ENCODE peak calls at places on chromosomes 1 and 21, in five cellular contexts. One of them, this sample, is unnamed.
A peak's percentile ranks its signal among the peaks of the same experiment; 100 is the strongest.

GRCh38 chr1:226577401-226578180 is 29.0 kb downstream of the STUM start:
- DNase-seq in suprapubic skin: no peak
- DNase-seq in lower lobe of right lung: no peak
- DNase-seq in CD8-positive, alpha-beta T cell: no peak
- DNase-seq in fibroblast of lung: no peak
- DNase-seq in this sample: no peak

GRCh38 chr1:240109130-240109529 is 17.4 kb downstream of the FMN2 start:
- DNase-seq in CD8-positive, alpha-beta T cell: no peak
- DNase-seq in fibroblast of lung: no peak
- DNase-seq in lower lobe of right lung: no peak
- DNase-seq in suprapubic skin: no peak
- DNase-seq in this sample: no peak

GRCh38 chr1:43781574-43781973 is 74.2 kb downstream of the ST3GAL3 start:
- DNase-seq in lower lobe of right lung: no peak
- DNase-seq in suprapubic skin: no peak
- DNase-seq in CD8-positive, alpha-beta T cell: no peak
- DNase-seq in fibroblast of lung: no peak
- DNase-seq in this sample: no peak

GRCh38 chr1:228472655-228473054 is 14.5 kb upstream of the RNF187 start:
- DNase-seq in fibroblast of lung: peak; percentile 28
- DNase-seq in lower lobe of right lung: no peak
- DNase-seq in CD8-positive, alpha-beta T cell: no peak
- DNase-seq in suprapubic skin: peak; percentile 20
- DNase-seq in this sample: no peak

GRCh38 chr1:161117681-161118581 is at the start of the genes NIT1 and PFDN2:
- DNase-seq in lower lobe of right lung: peak; percentile 92
- DNase-seq in CD8-positive, alpha-beta T cell: peak; percentile 81
- DNase-seq in fibroblast of lung: peak; percentile 84
- DNase-seq in suprapubic skin: peak; percentile 94
- DNase-seq in this sample: peak; percentile 79

GRCh38 chr1:198498881-198499280 is 41.6 kb downstream of the ATP6V1G3 start:
- DNase-seq in suprapubic skin: no peak
- DNase-seq in fibroblast of lung: no peak
- DNase-seq in lower lobe of right lung: no peak
- DNase-seq in CD8-positive, alpha-beta T cell: no peak
- DNase-seq in this sample: no peak

GRCh38 chr1:7149080-7149838 is 364.0 kb downstream of the CAMTA1 start:
- DNase-seq in lower lobe of right lung: peak; percentile 79
- DNase-seq in fibroblast of lung: peak; percentile 27
- DNase-seq in suprapubic skin: no peak
- DNase-seq in CD8-positive, alpha-beta T cell: no peak
- DNase-seq in this sample: no peak

GRCh38 chr1:94863919-94864318 is 43.8 kb downstream of the SLC44A3 start:
- DNase-seq in fibroblast of lung: peak; percentile 88
- DNase-seq in CD8-positive, alpha-beta T cell: no peak
- DNase-seq in suprapubic skin: no peak
- DNase-seq in lower lobe of right lung: no peak
- DNase-seq in this sample: no peak

GRCh38 chr1:44786841-44787426 is 1.0 kb downstream of the BEST4 start:
- DNase-seq in CD8-positive, alpha-beta T cell: no peak
- DNase-seq in lower lobe of right lung: no peak
- DNase-seq in fibroblast of lung: no peak
- DNase-seq in suprapubic skin: no peak
- DNase-seq in this sample: no peak

GRCh38 chr1:239545466-239545865 is 159.1 kb downstream of the CHRM3 start:
- DNase-seq in CD8-positive, alpha-beta T cell: no peak
- DNase-seq in lower lobe of right lung: no peak
- DNase-seq in fibroblast of lung: no peak
- DNase-seq in suprapubic skin: no peak
- DNase-seq in this sample: no peak

GRCh38 chr1:47443530-47444316 is 5.9 kb downstream of the FOXD2 start:
- DNase-seq in suprapubic skin: no peak
- DNase-seq in lower lobe of right lung: no peak
- DNase-seq in fibroblast of lung: no peak
- DNase-seq in CD8-positive, alpha-beta T cell: no peak
- DNase-seq in this sample: no peak

GRCh38 chr1:193115629-193116227 is 6.1 kb upstream of the CDC73 start:
- DNase-seq in CD8-positive, alpha-beta T cell: no peak
- DNase-seq in suprapubic skin: no peak
- DNase-seq in lower lobe of right lung: no peak
- DNase-seq in fibroblast of lung: peak; percentile 98
- DNase-seq in this sample: peak; percentile 77

GRCh38 chr21:43598416-43599120 is 60.7 kb downstream of the HSF2BP start:
- DNase-seq in fibroblast of lung: peak; percentile 73
- DNase-seq in CD8-positive, alpha-beta T cell: no peak
- DNase-seq in lower lobe of right lung: no peak
- DNase-seq in suprapubic skin: no peak
- DNase-seq in this sample: no peak

GRCh38 chr1:23574265-23574754 is 15.0 kb upstream of the ID3 start:
- DNase-seq in fibroblast of lung: no peak
- DNase-seq in CD8-positive, alpha-beta T cell: no peak
- DNase-seq in suprapubic skin: no peak
- DNase-seq in lower lobe of right lung: no peak
- DNase-seq in this sample: no peak

GRCh38 chr1:35524106-35524505 is 33.1 kb downstream of the KIAA0319L start:
- DNase-seq in fibroblast of lung: no peak
- DNase-seq in suprapubic skin: no peak
- DNase-seq in lower lobe of right lung: no peak
- DNase-seq in CD8-positive, alpha-beta T cell: no peak
- DNase-seq in this sample: no peak

GRCh38 chr1:221164029-221164428 is 284.8 kb downstream of the HLX start:
- DNase-seq in lower lobe of right lung: no peak
- DNase-seq in CD8-positive, alpha-beta T cell: no peak
- DNase-seq in suprapubic skin: no peak
- DNase-seq in fibroblast of lung: peak; percentile 34
- DNase-seq in this sample: no peak

GRCh38 chr1:187275985-187276580 is 447.3 kb downstream of the PLA2G4A start:
- DNase-seq in fibroblast of lung: peak; percentile 4
- DNase-seq in CD8-positive, alpha-beta T cell: no peak
- DNase-seq in lower lobe of right lung: no peak
- DNase-seq in suprapubic skin: no peak
- DNase-seq in this sample: no peak

GRCh38 chr1:180765156-180765555 is 133.3 kb downstream of the XPR1 start:
- DNase-seq in fibroblast of lung: peak; percentile 33
- DNase-seq in suprapubic skin: no peak
- DNase-seq in CD8-positive, alpha-beta T cell: no peak
- DNase-seq in lower lobe of right lung: no peak
- DNase-seq in this sample: no peak

GRCh38 chr1:178529364-178530036 is 16.6 kb downstream of the TEX35 start:
- DNase-seq in suprapubic skin: no peak
- DNase-seq in lower lobe of right lung: no peak
- DNase-seq in CD8-positive, alpha-beta T cell: no peak
- DNase-seq in fibroblast of lung: no peak
- DNase-seq in this sample: no peak

GRCh38 chr1:143717434-143717833 is 254.4 kb downstream of the FAM72C start:
- DNase-seq in suprapubic skin: no peak
- DNase-seq in CD8-positive, alpha-beta T cell: no peak
- DNase-seq in lower lobe of right lung: no peak
- DNase-seq in fibroblast of lung: no peak
- DNase-seq in this sample: no peak

GRCh38 chr1:37482004-37482785 is 7.8 kb downstream of the ZC3H12A start:
- DNase-seq in fibroblast of lung: no peak
- DNase-seq in CD8-positive, alpha-beta T cell: no peak
- DNase-seq in suprapubic skin: peak; percentile 78
- DNase-seq in lower lobe of right lung: no peak
- DNase-seq in this sample: no peak

GRCh38 chr21:25385912-25386474 is 221.3 kb downstream of the MRPL39 start:
- DNase-seq in CD8-positive, alpha-beta T cell: no peak
- DNase-seq in suprapubic skin: no peak
- DNase-seq in fibroblast of lung: peak; percentile 78
- DNase-seq in lower lobe of right lung: no peak
- DNase-seq in this sample: no peak

GRCh38 chr1:152902676-152903075 is 5.7 kb upstream of the IVL start:
- DNase-seq in lower lobe of right lung: no peak
- DNase-seq in CD8-positive, alpha-beta T cell: no peak
- DNase-seq in fibroblast of lung: no peak
- DNase-seq in suprapubic skin: no peak
- DNase-seq in this sample: no peak

GRCh38 chr1:97919568-97920261 is 1.1 kb downstream of the DPYD start:
- DNase-seq in fibroblast of lung: peak; percentile 75
- DNase-seq in lower lobe of right lung: no peak
- DNase-seq in suprapubic skin: no peak
- DNase-seq in CD8-positive, alpha-beta T cell: no peak
- DNase-seq in this sample: no peak

GRCh38 chr1:4422496-4423289 is 231.7 kb upstream of the AJAP1 start:
- DNase-seq in fibroblast of lung: no peak
- DNase-seq in lower lobe of right lung: no peak
- DNase-seq in suprapubic skin: no peak
- DNase-seq in CD8-positive, alpha-beta T cell: no peak
- DNase-seq in this sample: no peak

GRCh38 chr1:231828182-231828920 is 201.8 kb downstream of the DISC1 start:
- DNase-seq in fibroblast of lung: peak; percentile 97
- DNase-seq in suprapubic skin: no peak
- DNase-seq in lower lobe of right lung: no peak
- DNase-seq in CD8-positive, alpha-beta T cell: no peak
- DNase-seq in this sample: no peak

GRCh38 chr1:3033795-3034100 is 12.5 kb downstream of the ACTRT2 start:
- DNase-seq in fibroblast of lung: no peak
- DNase-seq in suprapubic skin: no peak
- DNase-seq in lower lobe of right lung: no peak
- DNase-seq in CD8-positive, alpha-beta T cell: no peak
- DNase-seq in this sample: no peak

GRCh38 chr1:27795601-27796000 is 22.6 kb downstream of the STX12 start:
- DNase-seq in lower lobe of right lung: no peak
- DNase-seq in fibroblast of lung: no peak
- DNase-seq in CD8-positive, alpha-beta T cell: no peak
- DNase-seq in suprapubic skin: no peak
- DNase-seq in this sample: no peak

GRCh38 chr1:27784664-27785063 is 11.6 kb downstream of the STX12 start:
- DNase-seq in CD8-positive, alpha-beta T cell: no peak
- DNase-seq in fibroblast of lung: no peak
- DNase-seq in suprapubic skin: no peak
- DNase-seq in lower lobe of right lung: no peak
- DNase-seq in this sample: no peak

GRCh38 chr1:27787895-27788294 is 14.9 kb downstream of the STX12 start:
- DNase-seq in CD8-positive, alpha-beta T cell: no peak
- DNase-seq in fibroblast of lung: peak; percentile 74
- DNase-seq in lower lobe of right lung: no peak
- DNase-seq in suprapubic skin: no peak
- DNase-seq in this sample: no peak

GRCh38 chr1:27785763-27786162 is 12.7 kb downstream of the STX12 start:
- DNase-seq in suprapubic skin: no peak
- DNase-seq in fibroblast of lung: no peak
- DNase-seq in CD8-positive, alpha-beta T cell: no peak
- DNase-seq in lower lobe of right lung: no peak
- DNase-seq in this sample: no peak

DNA sequence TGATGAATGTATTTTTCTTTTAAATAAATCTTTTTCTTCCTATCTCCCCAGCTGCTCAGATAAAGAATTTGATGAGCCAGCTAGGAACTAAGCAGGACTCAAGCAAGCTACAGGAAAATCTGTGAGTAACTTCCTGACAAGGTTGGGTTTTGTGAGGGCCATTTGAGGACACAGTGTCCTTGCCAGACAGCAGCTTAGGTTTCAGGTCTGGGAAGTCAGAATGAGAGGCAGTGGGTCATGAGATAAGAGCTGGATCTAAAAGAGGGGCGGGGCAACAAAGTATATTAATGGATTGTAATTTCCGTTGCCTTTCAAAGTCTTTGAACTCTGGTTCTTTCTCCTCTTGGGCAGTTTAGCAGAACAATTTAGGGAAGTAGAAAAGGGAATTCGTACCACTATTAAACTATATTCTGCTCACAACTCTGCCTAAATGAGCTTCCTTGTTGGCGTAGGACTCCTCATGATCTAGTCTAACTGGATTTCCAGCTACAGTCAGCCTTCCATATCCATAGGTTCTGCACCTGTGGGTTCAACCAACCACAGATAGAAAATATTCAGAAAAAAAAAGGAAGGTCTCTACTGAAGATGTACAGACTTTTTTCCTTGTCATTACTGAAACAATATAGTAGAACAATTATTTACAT is 16.6 kb downstream of the STX12 start:
- DNase-seq in CD8-positive, alpha-beta T cell: no peak
- DNase-seq in suprapubic skin: no peak
- DNase-seq in fibroblast of lung: no peak
- DNase-seq in lower lobe of right lung: no peak
- DNase-seq in this sample: no peak
- H3K4me1 ChIP-seq in CD8-positive, alpha-beta T cell: peaks cover 2% of the 10 kb centered on the region
- H3K4me1 ChIP-seq in suprapubic skin: peaks cover 45% of the 10 kb centered on the region
- H3K4me1 ChIP-seq in fibroblast of lung: no peaks in the 10 kb centered on the region
- H3K4me1 ChIP-seq in lower lobe of right lung: peaks cover 71% of the 10 kb centered on the region
- H3K4me1 ChIP-seq in this sample: peaks cover 14% of the 10 kb centered on the region

DNA sequence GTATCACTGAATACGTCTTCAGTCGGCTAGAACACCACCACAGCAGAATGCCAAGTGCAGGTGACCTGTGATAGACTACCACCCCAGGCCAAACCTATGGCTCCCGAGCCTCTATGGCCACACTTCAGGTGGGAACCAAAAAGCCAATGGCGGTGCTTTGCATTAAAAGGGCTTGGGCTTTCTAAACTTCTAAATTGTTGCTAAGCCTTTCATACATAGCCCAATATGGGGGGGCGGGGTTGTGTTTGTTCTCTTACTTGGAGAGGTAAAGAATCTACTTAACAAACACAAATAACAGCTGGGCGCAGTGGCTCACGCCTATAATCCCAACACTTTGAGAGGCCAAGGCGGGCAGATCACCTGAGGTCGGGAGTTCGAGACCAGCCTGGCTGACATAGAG is 19.7 kb downstream of the USP48 start:
- DNase-seq in CD8-positive, alpha-beta T cell: no peak
- DNase-seq in lower lobe of right lung: no peak
- DNase-seq in suprapubic skin: no peak
- DNase-seq in fibroblast of lung: no peak
- DNase-seq in this sample: no peak
- H3K4me1 ChIP-seq in CD8-positive, alpha-beta T cell: peaks cover 7% of the 10 kb centered on the region
- H3K4me1 ChIP-seq in lower lobe of right lung: peaks cover 63% of the 10 kb centered on the region
- H3K4me1 ChIP-seq in suprapubic skin: peaks cover 57% of the 10 kb centered on the region
- H3K4me1 ChIP-seq in fibroblast of lung: peaks cover 8% of the 10 kb centered on the region
- H3K4me1 ChIP-seq in this sample: peaks cover 12% of the 10 kb centered on the region

GRCh38 chr1:64956733-64957441 is 9.5 kb downstream of the JAK1 start:
- DNase-seq in CD8-positive, alpha-beta T cell: no peak
- DNase-seq in suprapubic skin: no peak
- DNase-seq in fibroblast of lung: no peak
- DNase-seq in lower lobe of right lung: no peak
- DNase-seq in this sample: no peak
- H3K4me1 ChIP-seq in CD8-positive, alpha-beta T cell: peaks cover 92% of the 10 kb centered on the region
- H3K4me1 ChIP-seq in suprapubic skin: peaks cover 41% of the 10 kb centered on the region
- H3K4me1 ChIP-seq in fibroblast of lung: peaks cover 6% of the 10 kb centered on the region
- H3K4me1 ChIP-seq in lower lobe of right lung: peaks cover 90% of the 10 kb centered on the region
- H3K4me1 ChIP-seq in this sample: peaks cover 18% of the 10 kb centered on the region

GRCh38 chr1:234893359-234893724 is 235.3 kb downstream of the TOMM20 start:
- DNase-seq in lower lobe of right lung: no peak
- DNase-seq in fibroblast of lung: no peak
- DNase-seq in CD8-positive, alpha-beta T cell: no peak
- DNase-seq in suprapubic skin: no peak
- DNase-seq in this sample: no peak

GRCh38 chr1:234890694-234891093 is 237.9 kb downstream of the TOMM20 start:
- DNase-seq in suprapubic skin: no peak
- DNase-seq in fibroblast of lung: no peak
- DNase-seq in lower lobe of right lung: no peak
- DNase-seq in CD8-positive, alpha-beta T cell: no peak
- DNase-seq in this sample: no peak

GRCh38 chr1:234891427-234891826 is 237.2 kb downstream of the TOMM20 start:
- DNase-seq in fibroblast of lung: no peak
- DNase-seq in suprapubic skin: no peak
- DNase-seq in CD8-positive, alpha-beta T cell: no peak
- DNase-seq in lower lobe of right lung: no peak
- DNase-seq in this sample: no peak

GRCh38 chr1:234896477-234897364 is 231.9 kb downstream of the TOMM20 start:
- DNase-seq in CD8-positive, alpha-beta T cell: no peak
- DNase-seq in fibroblast of lung: no peak
- DNase-seq in suprapubic skin: no peak
- DNase-seq in lower lobe of right lung: no peak
- DNase-seq in this sample: no peak

GRCh38 chr1:234893725-234894630 is 234.7 kb downstream of the TOMM20 start:
- DNase-seq in suprapubic skin: no peak
- DNase-seq in lower lobe of right lung: no peak
- DNase-seq in fibroblast of lung: peak; percentile 59
- DNase-seq in CD8-positive, alpha-beta T cell: no peak
- DNase-seq in this sample: no peak
- H3K4me1 ChIP-seq in suprapubic skin: peaks cover 16% of the 10 kb centered on the region
- H3K4me1 ChIP-seq in lower lobe of right lung: peaks cover 23% of the 10 kb centered on the region
- H3K4me1 ChIP-seq in fibroblast of lung: peaks cover 5% of the 10 kb centered on the region
- H3K4me1 ChIP-seq in CD8-positive, alpha-beta T cell: peaks cover 9% of the 10 kb centered on the region
- H3K4me1 ChIP-seq in this sample: peaks cover 4% of the 10 kb centered on the region